ENCODE peak calls at places on chromosomes 11 and 22, in seven cellular contexts. One of them, this sample, is unnamed.

GRCh38 chr11:128156486-128156885 is 430.9 kb downstream of the ETS1 start:
- DNase-seq in activated T-cell treated with anti-CD3 and anti-CD28 coated beads for 4 hours: no peak
- DNase-seq in activated CD4-positive, alpha-beta T cell treated with anti-CD3 and anti-CD28 coated beads for 4 hours: no peak
- DNase-seq in transverse colon: no peak
- DNase-seq in NCI-H1436: no peak
- DNase-seq in skeletal muscle cell: no peak
- DNase-seq in OCI-LY7: no peak
- DNase-seq in this sample: no peak

GRCh38 chr11:43580735-43581369 is 99.7 kb upstream of the HSD17B12 start:
- DNase-seq in skeletal muscle cell: no peak
- DNase-seq in transverse colon: no peak
- DNase-seq in activated T-cell treated with anti-CD3 and anti-CD28 coated beads for 4 hours: no peak
- DNase-seq in OCI-LY7: no peak
- DNase-seq in NCI-H1436: no peak
- DNase-seq in activated CD4-positive, alpha-beta T cell treated with anti-CD3 and anti-CD28 coated beads for 4 hours: no peak
- DNase-seq in this sample: no peak

GRCh38 chr11:16607675-16608644 is 130.5 kb upstream of the C11orf58 start:
- DNase-seq in transverse colon: peak; percentile 39
- DNase-seq in OCI-LY7: no peak
- DNase-seq in skeletal muscle cell: no peak
- DNase-seq in NCI-H1436: peak; percentile 48
- DNase-seq in activated CD4-positive, alpha-beta T cell treated with anti-CD3 and anti-CD28 coated beads for 4 hours: no peak
- DNase-seq in activated T-cell treated with anti-CD3 and anti-CD28 coated beads for 4 hours: no peak
- DNase-seq in this sample: no peak

GRCh38 chr11:43579171-43579918 is 101.2 kb upstream of the HSD17B12 start:
- DNase-seq in activated CD4-positive, alpha-beta T cell treated with anti-CD3 and anti-CD28 coated beads for 4 hours: no peak
- DNase-seq in skeletal muscle cell: no peak
- DNase-seq in activated T-cell treated with anti-CD3 and anti-CD28 coated beads for 4 hours: peak; percentile 15
- DNase-seq in transverse colon: no peak
- DNase-seq in OCI-LY7: peak; percentile 35
- DNase-seq in NCI-H1436: no peak
- DNase-seq in this sample: peak; percentile 20

GRCh38 chr22:31497148-31497938 is 1.0 kb downstream of the SFI1 start:
- DNase-seq in skeletal muscle cell: no peak
- DNase-seq in NCI-H1436: no peak
- DNase-seq in activated CD4-positive, alpha-beta T cell treated with anti-CD3 and anti-CD28 coated beads for 4 hours: no peak
- DNase-seq in OCI-LY7: peak; percentile 19
- DNase-seq in activated T-cell treated with anti-CD3 and anti-CD28 coated beads for 4 hours: no peak
- DNase-seq in transverse colon: no peak
- DNase-seq in this sample: no peak

GRCh38 chr11:65814131-65814959 is 19.4 kb upstream of the SNX32 start:
- DNase-seq in OCI-LY7: no peak
- DNase-seq in transverse colon: no peak
- DNase-seq in skeletal muscle cell: no peak
- DNase-seq in activated T-cell treated with anti-CD3 and anti-CD28 coated beads for 4 hours: no peak
- DNase-seq in activated CD4-positive, alpha-beta T cell treated with anti-CD3 and anti-CD28 coated beads for 4 hours: no peak
- DNase-seq in NCI-H1436: no peak
- DNase-seq in this sample: no peak

GRCh38 chr11:75495749-75496641 is 29.7 kb downstream of the GDPD5 start:
- DNase-seq in transverse colon: no peak
- DNase-seq in OCI-LY7: no peak
- DNase-seq in activated CD4-positive, alpha-beta T cell treated with anti-CD3 and anti-CD28 coated beads for 4 hours: no peak
- DNase-seq in skeletal muscle cell: no peak
- DNase-seq in activated T-cell treated with anti-CD3 and anti-CD28 coated beads for 4 hours: no peak
- DNase-seq in NCI-H1436: no peak
- DNase-seq in this sample: no peak

GRCh38 chr11:118415739-118416068 is 14.3 kb downstream of the ATP5MG start:
- DNase-seq in activated CD4-positive, alpha-beta T cell treated with anti-CD3 and anti-CD28 coated beads for 4 hours: no peak
- DNase-seq in transverse colon: peak; percentile 40
- DNase-seq in skeletal muscle cell: peak; percentile 87
- DNase-seq in activated T-cell treated with anti-CD3 and anti-CD28 coated beads for 4 hours: no peak
- DNase-seq in OCI-LY7: no peak
- DNase-seq in NCI-H1436: no peak
- DNase-seq in this sample: no peak

GRCh38 chr11:66800720-66801428 is 42.4 kb upstream of the RCE1 start:
- DNase-seq in skeletal muscle cell: no peak
- DNase-seq in activated CD4-positive, alpha-beta T cell treated with anti-CD3 and anti-CD28 coated beads for 4 hours: no peak
- DNase-seq in OCI-LY7: peak; percentile 94
- DNase-seq in activated T-cell treated with anti-CD3 and anti-CD28 coated beads for 4 hours: no peak
- DNase-seq in transverse colon: no peak
- DNase-seq in NCI-H1436: no peak
- DNase-seq in this sample: no peak

GRCh38 chr11:66012946-66013761 is 1.3 kb downstream of the CST6 start:
- DNase-seq in activated T-cell treated with anti-CD3 and anti-CD28 coated beads for 4 hours: no peak
- DNase-seq in transverse colon: no peak
- DNase-seq in activated CD4-positive, alpha-beta T cell treated with anti-CD3 and anti-CD28 coated beads for 4 hours: no peak
- DNase-seq in NCI-H1436: no peak
- DNase-seq in skeletal muscle cell: no peak
- DNase-seq in OCI-LY7: no peak
- DNase-seq in this sample: no peak

GRCh38 chr22:23789121-23789520 is 2.4 kb downstream of the SMARCB1 start:
- DNase-seq in transverse colon: no peak
- DNase-seq in NCI-H1436: peak; percentile 44
- DNase-seq in activated CD4-positive, alpha-beta T cell treated with anti-CD3 and anti-CD28 coated beads for 4 hours: no peak
- DNase-seq in skeletal muscle cell: no peak
- DNase-seq in OCI-LY7: no peak
- DNase-seq in activated T-cell treated with anti-CD3 and anti-CD28 coated beads for 4 hours: no peak
- DNase-seq in this sample: no peak

GRCh38 chr22:45207981-45208664 is 32.6 kb downstream of the KIAA0930 start:
- DNase-seq in skeletal muscle cell: peak; percentile 70
- DNase-seq in OCI-LY7: no peak
- DNase-seq in transverse colon: no peak
- DNase-seq in activated CD4-positive, alpha-beta T cell treated with anti-CD3 and anti-CD28 coated beads for 4 hours: no peak
- DNase-seq in activated T-cell treated with anti-CD3 and anti-CD28 coated beads for 4 hours: no peak
- DNase-seq in NCI-H1436: no peak
- DNase-seq in this sample: no peak

GRCh38 chr11:27514558-27514957 is 8.0 kb upstream of the LIN7C start:
- DNase-seq in transverse colon: no peak
- DNase-seq in activated T-cell treated with anti-CD3 and anti-CD28 coated beads for 4 hours: no peak
- DNase-seq in NCI-H1436: no peak
- DNase-seq in activated CD4-positive, alpha-beta T cell treated with anti-CD3 and anti-CD28 coated beads for 4 hours: no peak
- DNase-seq in skeletal muscle cell: no peak
- DNase-seq in OCI-LY7: no peak
- DNase-seq in this sample: no peak

GRCh38 chr11:116249561-116249960 is 523.2 kb downstream of the BUD13 start:
- DNase-seq in activated CD4-positive, alpha-beta T cell treated with anti-CD3 and anti-CD28 coated beads for 4 hours: no peak
- DNase-seq in NCI-H1436: no peak
- DNase-seq in transverse colon: no peak
- DNase-seq in activated T-cell treated with anti-CD3 and anti-CD28 coated beads for 4 hours: no peak
- DNase-seq in skeletal muscle cell: no peak
- DNase-seq in OCI-LY7: no peak
- DNase-seq in this sample: no peak

GRCh38 chr11:94507485-94507884 is 4.8 kb upstream of the C11orf97 start:
- DNase-seq in activated CD4-positive, alpha-beta T cell treated with anti-CD3 and anti-CD28 coated beads for 4 hours: no peak
- DNase-seq in transverse colon: no peak
- DNase-seq in NCI-H1436: no peak
- DNase-seq in OCI-LY7: no peak
- DNase-seq in skeletal muscle cell: no peak
- DNase-seq in activated T-cell treated with anti-CD3 and anti-CD28 coated beads for 4 hours: no peak
- DNase-seq in this sample: no peak

GRCh38 chr11:100777118-100777517 is 90.0 kb downstream of the ARHGAP42 start:
- DNase-seq in activated T-cell treated with anti-CD3 and anti-CD28 coated beads for 4 hours: no peak
- DNase-seq in skeletal muscle cell: no peak
- DNase-seq in activated CD4-positive, alpha-beta T cell treated with anti-CD3 and anti-CD28 coated beads for 4 hours: no peak
- DNase-seq in OCI-LY7: no peak
- DNase-seq in transverse colon: peak; percentile 44
- DNase-seq in NCI-H1436: no peak
- DNase-seq in this sample: no peak

GRCh38 chr11:104484784-104485554 is 321.0 kb upstream of the PDGFD start:
- DNase-seq in activated CD4-positive, alpha-beta T cell treated with anti-CD3 and anti-CD28 coated beads for 4 hours: no peak
- DNase-seq in OCI-LY7: no peak
- DNase-seq in NCI-H1436: no peak
- DNase-seq in skeletal muscle cell: no peak
- DNase-seq in transverse colon: no peak
- DNase-seq in activated T-cell treated with anti-CD3 and anti-CD28 coated beads for 4 hours: no peak
- DNase-seq in this sample: no peak

GRCh38 chr11:82046778-82047177 is 686.9 kb downstream of the FAM181B start:
- DNase-seq in transverse colon: no peak
- DNase-seq in OCI-LY7: no peak
- DNase-seq in activated CD4-positive, alpha-beta T cell treated with anti-CD3 and anti-CD28 coated beads for 4 hours: no peak
- DNase-seq in activated T-cell treated with anti-CD3 and anti-CD28 coated beads for 4 hours: no peak
- DNase-seq in NCI-H1436: no peak
- DNase-seq in skeletal muscle cell: peak; percentile 3
- DNase-seq in this sample: no peak

GRCh38 chr11:69642549-69642912 is 1.6 kb downstream of the CCND1 start:
- DNase-seq in activated T-cell treated with anti-CD3 and anti-CD28 coated beads for 4 hours: peak; percentile 69
- DNase-seq in skeletal muscle cell: no peak
- DNase-seq in transverse colon: peak; percentile 59
- DNase-seq in OCI-LY7: no peak
- DNase-seq in activated CD4-positive, alpha-beta T cell treated with anti-CD3 and anti-CD28 coated beads for 4 hours: peak; percentile 64
- DNase-seq in NCI-H1436: no peak
- DNase-seq in this sample: peak; percentile 56

GRCh38 chr11:82873919-82874333 is 26.3 kb downstream of the PRCP start:
- DNase-seq in skeletal muscle cell: no peak
- DNase-seq in OCI-LY7: no peak
- DNase-seq in activated CD4-positive, alpha-beta T cell treated with anti-CD3 and anti-CD28 coated beads for 4 hours: no peak
- DNase-seq in activated T-cell treated with anti-CD3 and anti-CD28 coated beads for 4 hours: no peak
- DNase-seq in transverse colon: no peak
- DNase-seq in NCI-H1436: no peak
- DNase-seq in this sample: no peak

GRCh38 chr22:40221055-40221414 is 43.3 kb downstream of the TNRC6B start:
- DNase-seq in OCI-LY7: no peak
- DNase-seq in transverse colon: no peak
- DNase-seq in NCI-H1436: no peak
- DNase-seq in activated CD4-positive, alpha-beta T cell treated with anti-CD3 and anti-CD28 coated beads for 4 hours: no peak
- DNase-seq in activated T-cell treated with anti-CD3 and anti-CD28 coated beads for 4 hours: no peak
- DNase-seq in skeletal muscle cell: no peak
- DNase-seq in this sample: no peak

GRCh38 chr11:3203221-3204043 is 15.2 kb downstream of the MRGPRG start:
- DNase-seq in skeletal muscle cell: no peak
- DNase-seq in NCI-H1436: no peak
- DNase-seq in activated CD4-positive, alpha-beta T cell treated with anti-CD3 and anti-CD28 coated beads for 4 hours: no peak
- DNase-seq in OCI-LY7: no peak
- DNase-seq in activated T-cell treated with anti-CD3 and anti-CD28 coated beads for 4 hours: no peak
- DNase-seq in transverse colon: no peak
- DNase-seq in this sample: no peak

GRCh38 chr11:129720994-129721393 is 94.7 kb upstream of the TMEM45B start:
- DNase-seq in activated CD4-positive, alpha-beta T cell treated with anti-CD3 and anti-CD28 coated beads for 4 hours: no peak
- DNase-seq in activated T-cell treated with anti-CD3 and anti-CD28 coated beads for 4 hours: no peak
- DNase-seq in OCI-LY7: no peak
- DNase-seq in skeletal muscle cell: no peak
- DNase-seq in NCI-H1436: no peak
- DNase-seq in transverse colon: no peak
- DNase-seq in this sample: no peak

GRCh38 chr11:128415539-128415938 is 171.8 kb downstream of the ETS1 start:
- DNase-seq in activated CD4-positive, alpha-beta T cell treated with anti-CD3 and anti-CD28 coated beads for 4 hours: no peak
- DNase-seq in NCI-H1436: no peak
- DNase-seq in activated T-cell treated with anti-CD3 and anti-CD28 coated beads for 4 hours: no peak
- DNase-seq in skeletal muscle cell: no peak
- DNase-seq in OCI-LY7: no peak
- DNase-seq in transverse colon: no peak
- DNase-seq in this sample: no peak

GRCh38 chr11:2509481-2510001 is 64.7 kb downstream of the KCNQ1 start:
- DNase-seq in activated CD4-positive, alpha-beta T cell treated with anti-CD3 and anti-CD28 coated beads for 4 hours: no peak
- DNase-seq in NCI-H1436: no peak
- DNase-seq in skeletal muscle cell: no peak
- DNase-seq in transverse colon: peak; percentile 4
- DNase-seq in OCI-LY7: no peak
- DNase-seq in activated T-cell treated with anti-CD3 and anti-CD28 coated beads for 4 hours: no peak
- DNase-seq in this sample: no peak

GRCh38 chr11:118289411-118289810 is 15.1 kb upstream of the CD3E start:
- DNase-seq in activated CD4-positive, alpha-beta T cell treated with anti-CD3 and anti-CD28 coated beads for 4 hours: no peak
- DNase-seq in skeletal muscle cell: no peak
- DNase-seq in activated T-cell treated with anti-CD3 and anti-CD28 coated beads for 4 hours: no peak
- DNase-seq in transverse colon: no peak
- DNase-seq in NCI-H1436: no peak
- DNase-seq in OCI-LY7: no peak
- DNase-seq in this sample: no peak

GRCh38 chr11:2317354-2318050 is 15.7 kb downstream of the TSPAN32 start:
- DNase-seq in NCI-H1436: no peak
- DNase-seq in transverse colon: no peak
- DNase-seq in skeletal muscle cell: no peak
- DNase-seq in OCI-LY7: no peak
- DNase-seq in activated T-cell treated with anti-CD3 and anti-CD28 coated beads for 4 hours: no peak
- DNase-seq in activated CD4-positive, alpha-beta T cell treated with anti-CD3 and anti-CD28 coated beads for 4 hours: no peak
- DNase-seq in this sample: no peak

GRCh38 chr11:83978942-83979341 is 692.8 kb upstream of the CCDC90B start:
- DNase-seq in activated T-cell treated with anti-CD3 and anti-CD28 coated beads for 4 hours: no peak
- DNase-seq in OCI-LY7: no peak
- DNase-seq in activated CD4-positive, alpha-beta T cell treated with anti-CD3 and anti-CD28 coated beads for 4 hours: no peak
- DNase-seq in skeletal muscle cell: no peak
- DNase-seq in NCI-H1436: no peak
- DNase-seq in transverse colon: no peak
- DNase-seq in this sample: no peak

GRCh38 chr22:36406721-36407120 is 19.0 kb upstream of the MYH9 start:
- DNase-seq in NCI-H1436: no peak
- DNase-seq in skeletal muscle cell: no peak
- DNase-seq in activated CD4-positive, alpha-beta T cell treated with anti-CD3 and anti-CD28 coated beads for 4 hours: no peak
- DNase-seq in transverse colon: no peak
- DNase-seq in OCI-LY7: no peak
- DNase-seq in activated T-cell treated with anti-CD3 and anti-CD28 coated beads for 4 hours: no peak
- DNase-seq in this sample: no peak

GRCh38 chr11:119684361-119685072 is 44.5 kb downstream of the NECTIN1 start:
- DNase-seq in NCI-H1436: no peak
- DNase-seq in activated CD4-positive, alpha-beta T cell treated with anti-CD3 and anti-CD28 coated beads for 4 hours: no peak
- DNase-seq in activated T-cell treated with anti-CD3 and anti-CD28 coated beads for 4 hours: no peak
- DNase-seq in skeletal muscle cell: no peak
- DNase-seq in transverse colon: no peak
- DNase-seq in OCI-LY7: no peak
- DNase-seq in this sample: no peak

GRCh38 chr11:3356858-3357257 is 22.1 kb downstream of the ZNF195 start:
- DNase-seq in activated T-cell treated with anti-CD3 and anti-CD28 coated beads for 4 hours: no peak
- DNase-seq in skeletal muscle cell: no peak
- DNase-seq in activated CD4-positive, alpha-beta T cell treated with anti-CD3 and anti-CD28 coated beads for 4 hours: no peak
- DNase-seq in transverse colon: no peak
- DNase-seq in NCI-H1436: no peak
- DNase-seq in OCI-LY7: no peak
- DNase-seq in this sample: no peak

GRCh38 chr22:27534720-27535125 is 266.8 kb downstream of the MN1 start:
- DNase-seq in activated CD4-positive, alpha-beta T cell treated with anti-CD3 and anti-CD28 coated beads for 4 hours: no peak
- DNase-seq in skeletal muscle cell: peak; percentile 87
- DNase-seq in transverse colon: no peak
- DNase-seq in OCI-LY7: no peak
- DNase-seq in activated T-cell treated with anti-CD3 and anti-CD28 coated beads for 4 hours: no peak
- DNase-seq in NCI-H1436: no peak
- DNase-seq in this sample: no peak